ENCODE peak calls at places on chromosome 12, in five cellular contexts. B, U, K, H and A are unnamed samples.

GRCh38 chr12:104930388-104931326 is 27.4 kb downstream of the SLC41A2 start:
- DNase-seq in H (peak; percentile 12), B (peak; percentile 88), K (no peak), U (no peak), A (peak; percentile 67)

GRCh38 chr12:90399317-90399716 is 555.7 kb downstream of the CCER1 start:
- DNase-seq in K (no peak), B (no peak), U (no peak), H (no peak), A (no peak)

GRCh38 chr12:65778268-65779090 is 45.8 kb upstream of the HMGA2 start:
- DNase-seq in K (no peak), U (no peak), H (no peak), B (peak; percentile 83), A (no peak)

GRCh38 chr12:57201631-57202030 is 15.0 kb upstream of the NXPH4 start:
- DNase-seq in U (no peak), B (no peak), K (no peak), H (no peak), A (no peak)

GRCh38 chr12:57621497-57622292 is 10.5 kb downstream of the ARHGEF25 start:
- DNase-seq in U (no peak), K (peak; percentile 90), H (peak; percentile 66), B (peak; percentile 27), A (no peak)

GRCh38 chr12:67441736-67442346 is 172.7 kb downstream of the CAND1 start:
- DNase-seq in U (no peak), H (peak; percentile 69), B (peak; percentile 86), K (peak; percentile 91), A (peak; percentile 64)

GRCh38 chr12:15629761-15630160 is 159.4 kb downstream of the EPS8 start:
- DNase-seq in U (no peak), H (no peak), B (peak; percentile 73), K (no peak), A (no peak)

GRCh38 chr12:109606261-109607028 is 32.9 kb downstream of the MVK start:
- DNase-seq in B (no peak), H (no peak), U (no peak), K (no peak), A (no peak)

GRCh38 chr12:14885718-14886201 is at the start of gene MGP:
- DNase-seq in H (no peak), K (no peak), B (peak; percentile 51), U (no peak), A (no peak)

GRCh38 chr12:2944401-2945047 is 14.7 kb upstream of the TEAD4 start:
- DNase-seq in H (peak; percentile 58), B (peak; percentile 23), U (no peak), K (no peak), A (no peak)

GRCh38 chr12:2691001-2691339 is 103.8 kb upstream of the FKBP4 start:
- DNase-seq in B (no peak), U (no peak), H (peak; percentile 34), K (no peak), A (no peak)

GRCh38 chr12:42448841-42449240 is 122.9 kb downstream of the PPHLN1 start:
- DNase-seq in U (no peak), B (peak; percentile 19), H (no peak), K (no peak), A (peak; percentile 54)

GRCh38 chr12:104469523-104469922 is 12.8 kb downstream of the CHST11 start:
- DNase-seq in H (no peak), K (no peak), B (no peak), U (no peak), A (no peak)

GRCh38 chr12:30286345-30286926 is 409.2 kb downstream of the IPO8 start:
- DNase-seq in B (peak; percentile 74), U (no peak), K (no peak), H (no peak), A (no peak)

GRCh38 chr12:48069253-48069652 is 36.6 kb downstream of the SENP1 start:
- DNase-seq in H (no peak), U (no peak), B (peak; percentile 63), K (no peak), A (peak; percentile 39)

GRCh38 chr12:20368653-20369163 is 371 bp downstream of the PDE3A start:
- DNase-seq in K (no peak), H (no peak), U (no peak), B (peak; percentile 62), A (no peak)

GRCh38 chr12:53324113-53324778 is 2.8 kb upstream of the AAAS start:
- DNase-seq in K (no peak), H (peak; percentile 36), U (no peak), B (no peak), A (no peak)

GRCh38 chr12:119153477-119154434 is 25.0 kb upstream of the HSPB8 start:
- DNase-seq in H (peak; percentile 4), B (no peak), U (no peak), K (no peak), A (no peak)

GRCh38 chr12:8773456-8773855 is 49.0 kb upstream of the A2ML1 start:
- DNase-seq in U (no peak), H (no peak), B (no peak), K (no peak), A (no peak)

GRCh38 chr12:89417246-89417977 is 65.1 kb upstream of the DUSP6 start:
- DNase-seq in H (no peak), K (no peak), U (no peak), B (peak; percentile 53), A (no peak)

GRCh38 chr12:22738945-22739344 is 114.0 kb downstream of the ETNK1 start:
- DNase-seq in B (peak; percentile 76), U (no peak), H (no peak), K (no peak), A (peak; percentile 58)

GRCh38 chr12:125185740-125186470 is 120.7 kb downstream of the AACS start:
- DNase-seq in U (no peak), K (no peak), B (peak; percentile 73), H (peak; percentile 18), A (peak; percentile 40)